ENCODE peak calls at places on chromosomes 2 and 18, in ten cellular contexts. D is A549, U is HepG2, V is suprapubic skin, Z is ovary, O is transverse colon, B is K562, M is stomach, L is sigmoid colon, R is esophagus muscularis mucosa. Y is an unnamed sample.

GRCh38 chr2:158495175-158495574 is 38.4 kb downstream of the PKP4 start:
- DNase-seq in M (no peak), Z (no peak), O (no peak), R (no peak), V (no peak), U (no peak), B (no peak), L (no peak), D (no peak), Y (no peak)

GRCh38 chr2:174334278-174334715 is 457 bp upstream of the SP9 start:
- DNase-seq in R (no peak), B (no peak), Z (no peak), D (peak), O (no peak), M (no peak), U (no peak), V (peak), L (no peak), Y (no peak)

GRCh38 chr2:180130403-180130802 is 123.3 kb upstream of the CWC22 start:
- DNase-seq in U (no peak), B (no peak), D (no peak), Z (no peak), V (no peak), M (no peak), O (no peak), R (no peak), L (no peak), Y (no peak)

GRCh38 chr2:38148501-38148900 is 72.5 kb upstream of the CYP1B1 start:
- DNase-seq in Z (peak), V (no peak), U (peak), R (no peak), B (no peak), O (no peak), D (peak), L (no peak), M (peak), Y (no peak)

GRCh38 chr2:152607793-152608300 is 109.4 kb downstream of the PRPF40A start:
- DNase-seq in O (no peak), B (no peak), D (no peak), Z (no peak), L (no peak), M (no peak), U (no peak), V (no peak), R (no peak), Y (no peak)

GRCh38 chr2:169727065-169727464 is 6.6 kb upstream of the KLHL23 start:
- DNase-seq in L (no peak), B (no peak), R (no peak), Z (no peak), U (no peak), D (no peak), O (no peak), M (no peak), V (no peak), Y (no peak)

GRCh38 chr18:14074187-14074586 is 58.0 kb downstream of the ZNF519 start:
- DNase-seq in M (no peak), V (no peak), B (peak), U (no peak), L (no peak), O (no peak), R (no peak), Z (no peak), D (peak), Y (no peak)

GRCh38 chr2:204670124-204670523 is 124.8 kb downstream of the PARD3B start:
- DNase-seq in U (peak), Z (no peak), D (no peak), B (no peak), O (no peak), L (no peak), R (no peak), M (peak), V (no peak), Y (no peak)

GRCh38 chr2:105432749-105433148 is 33.9 kb upstream of the FHL2 start:
- DNase-seq in Z (peak), L (no peak), V (no peak), D (no peak), R (no peak), M (peak), O (no peak), U (no peak), B (no peak), Y (no peak)

GRCh38 chr2:27093430-27094352 is 7.1 kb downstream of the KHK start:
- DNase-seq in O (no peak), M (no peak), R (no peak), V (no peak), L (no peak), D (no peak), U (peak), Z (no peak), B (no peak), Y (no peak)

GRCh38 chr2:185188656-185189055 is 549.9 kb upstream of the FSIP2 start:
- DNase-seq in R (no peak), U (no peak), Z (no peak), V (no peak), M (no peak), O (no peak), L (no peak), B (no peak), D (no peak), Y (no peak)

GRCh38 chr18:50727721-50728470 is 91.9 kb downstream of the MRO start:
- DNase-seq in Z (no peak), O (no peak), R (no peak), B (no peak), L (no peak), U (no peak), V (no peak), M (no peak), D (no peak), Y (no peak)

GRCh38 chr2:45259144-45259543 is 249.9 kb upstream of the SIX2 start:
- DNase-seq in M (peak), Z (no peak), D (no peak), B (no peak), R (peak), L (no peak), U (peak), V (no peak), O (no peak), Y (peak)

GRCh38 chr18:29309352-29309751 is 1132.4 kb upstream of the CDH2 start:
- DNase-seq in D (no peak), O (no peak), U (no peak), M (no peak), R (no peak), V (no peak), L (no peak), Z (no peak), B (no peak), Y (no peak)

GRCh38 chr2:197972017-197972416 is 167.6 kb downstream of the PLCL1 start:
- DNase-seq in Z (peak), V (no peak), L (peak), M (peak), R (no peak), U (no peak), D (no peak), B (no peak), O (no peak), Y (no peak)

GRCh38 chr2:205280630-205281225 is 401.6 kb upstream of the NRP2 start:
- DNase-seq in B (no peak), Z (no peak), V (no peak), L (no peak), R (no peak), O (no peak), U (no peak), D (no peak), M (no peak), Y (no peak)

GRCh38 chr18:59200787-59201186 is 19.2 kb upstream of the GRP start:
- DNase-seq in B (no peak), O (no peak), U (no peak), D (peak), L (no peak), M (no peak), Z (no peak), V (no peak), R (no peak), Y (no peak)

GRCh38 chr2:43101751-43102150 is 124.7 kb downstream of the ZFP36L2 start:
- DNase-seq in L (peak), O (no peak), B (no peak), D (no peak), U (no peak), Z (no peak), R (no peak), V (no peak), M (no peak), Y (no peak)

GRCh38 chr2:100412866-100413265 is 4.6 kb downstream of the CHST10 start:
- DNase-seq in M (no peak), R (peak), V (no peak), O (no peak), Z (no peak), L (no peak), U (no peak), B (no peak), D (no peak), Y (no peak)

GRCh38 chr2:163133602-163134001 is 295.0 kb upstream of the KCNH7 start:
- DNase-seq in R (no peak), D (no peak), Z (no peak), M (no peak), L (no peak), V (no peak), O (no peak), U (no peak), B (no peak), Y (no peak)

GRCh38 chr2:149421791-149422190 is 91.4 kb downstream of the LYPD6 start:
- DNase-seq in V (no peak), Z (no peak), U (no peak), D (no peak), R (no peak), B (no peak), O (no peak), M (no peak), L (no peak), Y (no peak)

GRCh38 chr2:225171350-225171749 is 129.1 kb upstream of the DOCK10 start:
- DNase-seq in D (peak), L (no peak), O (no peak), M (no peak), Z (no peak), V (no peak), R (no peak), U (no peak), B (no peak), Y (no peak)

GRCh38 chr2:52703004-52703403 is 1064.6 kb upstream of the CHAC2 start:
- DNase-seq in Z (no peak), D (no peak), B (no peak), O (no peak), R (no peak), L (no peak), V (no peak), M (no peak), U (no peak), Y (no peak)

DNA sequence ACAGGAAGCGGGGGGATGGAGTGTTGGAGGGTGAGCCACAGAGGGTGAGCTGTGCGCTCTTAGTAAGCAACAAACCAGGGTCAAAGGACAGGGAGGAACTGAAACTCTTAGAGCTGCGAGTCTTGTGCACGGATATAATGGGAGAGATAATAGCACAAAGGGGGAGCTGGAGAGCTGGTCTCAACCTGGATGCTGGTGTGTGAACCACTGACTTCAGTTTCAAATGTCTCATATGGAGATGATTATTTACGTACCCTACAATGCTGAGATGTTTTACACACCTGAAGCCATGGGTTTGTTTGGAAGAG is 35.9 kb downstream of the PTGR3 start:
- DNase-seq in B (no peak), D (no peak), U (peak), M (no peak), V (no peak), L (no peak), O (no peak), R (peak), Z (no peak), Y (no peak)
- TF ChIP-seq EP300 in B (no peak), D (no peak), U (no peak), M (no peak), V (no peak), L (no peak), O (no peak), R (no peak), Z (no peak), Y (no peak)

GRCh38 chr2:220701115-220701514 is 871.0 kb downstream of the EPHA4 start:
- DNase-seq in O (no peak), L (no peak), V (no peak), Z (no peak), M (no peak), D (no peak), U (no peak), R (no peak), B (no peak), Y (no peak)

GRCh38 chr2:220696280-220696669 is 875.8 kb downstream of the EPHA4 start:
- DNase-seq in L (no peak), Z (no peak), U (no peak), B (no peak), R (no peak), D (no peak), O (no peak), M (no peak), V (no peak), Y (no peak)

DNA sequence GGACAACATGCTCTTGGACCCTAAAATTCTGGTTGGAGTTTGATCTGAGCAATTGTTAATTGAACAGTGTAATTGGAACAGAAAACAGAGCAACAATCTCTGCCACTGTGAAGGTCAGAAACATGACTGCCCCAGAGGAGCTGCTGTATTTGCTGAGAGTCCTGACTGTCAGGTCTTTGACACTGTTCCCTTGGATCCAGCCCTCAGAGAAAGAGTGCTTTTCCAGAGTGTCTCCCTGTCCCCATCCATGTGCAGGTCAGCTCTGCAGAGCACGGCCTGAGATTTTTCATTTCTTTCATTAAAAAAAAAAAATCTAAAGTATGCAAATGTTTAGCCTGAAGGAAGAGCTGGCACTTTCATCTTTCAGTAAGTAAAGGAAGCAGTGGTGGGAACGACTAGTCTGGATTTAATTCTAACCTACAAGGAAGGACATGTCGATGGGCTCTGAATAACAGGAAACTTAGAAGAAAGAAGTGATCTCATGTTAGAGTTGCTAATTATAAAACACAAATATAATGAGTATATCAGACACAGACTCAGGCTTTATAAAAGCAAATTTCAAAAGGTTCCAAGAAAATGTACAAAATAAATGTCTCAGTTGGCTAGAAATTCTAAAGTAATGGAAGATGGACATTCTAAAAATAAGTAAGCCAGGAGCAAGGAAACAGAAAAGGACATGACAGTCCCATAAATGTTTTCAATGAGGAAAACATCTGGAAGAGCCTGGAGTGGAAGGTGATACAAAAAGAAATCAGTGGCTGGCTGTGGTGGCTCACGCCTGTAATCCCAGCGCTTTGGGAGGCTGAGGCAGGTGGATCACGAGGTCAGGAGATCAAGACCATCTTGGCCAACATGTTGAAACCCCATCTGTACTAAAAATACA is 876.5 kb downstream of the EPHA4 start:
- DNase-seq in D (no peak), O (no peak), U (no peak), L (no peak), V (no peak), B (no peak), Z (no peak), M (no peak), R (no peak), Y (no peak)
- TF ChIP-seq EP300 in D (no peak), O (no peak), U (no peak), L (no peak), V (no peak), B (no peak), Z (no peak), M (no peak), R (no peak), Y (no peak)

GRCh38 chr2:80501874-80502624 is 197.5 kb upstream of the LRRTM1 start:
- DNase-seq in B (no peak), M (no peak), V (no peak), R (no peak), Z (no peak), O (no peak), L (no peak), D (no peak), U (no peak), Y (no peak)

GRCh38 chr2:80490964-80491363 is 186.4 kb upstream of the LRRTM1 start:
- DNase-seq in B (no peak), R (no peak), O (no peak), Z (no peak), L (no peak), M (no peak), V (no peak), U (no peak), D (no peak), Y (no peak)

GRCh38 chr2:80499095-80499494 is 194.5 kb upstream of the LRRTM1 start:
- DNase-seq in U (peak), R (no peak), D (peak), V (no peak), L (no peak), B (no peak), Z (no peak), O (peak), M (peak), Y (peak)

GRCh38 chr2:80496770-80497169 is 192.2 kb upstream of the LRRTM1 start:
- DNase-seq in L (no peak), B (no peak), O (no peak), M (no peak), Z (no peak), V (no peak), U (no peak), D (no peak), R (no peak), Y (no peak)
- TF ChIP-seq EP300 in L (no peak), B (no peak), O (no peak), M (no peak), Z (no peak), V (no peak), U (no peak), D (no peak), R (no peak), Y (no peak)

GRCh38 chr2:51222106-51222505 is 190.2 kb upstream of the NRXN1 start:
- DNase-seq in D (no peak), R (no peak), O (no peak), Z (no peak), B (no peak), V (no peak), U (no peak), M (no peak), L (no peak), Y (no peak)
- TF ChIP-seq EP300 in D (no peak), R (no peak), O (no peak), Z (no peak), B (no peak), V (no peak), U (no peak), M (no peak), L (no peak), Y (no peak)

GRCh38 chr2:178394816-178395215 is 56.2 kb downstream of the PRKRA start:
- DNase-seq in D (no peak), L (no peak), U (no peak), M (no peak), O (no peak), V (no peak), Z (no peak), B (no peak), R (no peak), Y (no peak)

GRCh38 chr2:178397002-178397605 is 53.9 kb downstream of the PRKRA start:
- DNase-seq in O (no peak), V (no peak), B (no peak), L (no peak), Z (no peak), U (peak), R (no peak), M (no peak), D (peak), Y (no peak)

GRCh38 chr2:178392215-178392614 is 58.8 kb downstream of the PRKRA start:
- DNase-seq in M (no peak), B (no peak), U (no peak), R (no peak), Z (no peak), D (no peak), O (no peak), L (no peak), V (no peak), Y (no peak)

GRCh38 chr2:178395941-178396585 is 54.9 kb downstream of the PRKRA start:
- DNase-seq in M (no peak), D (no peak), O (no peak), Z (no peak), B (no peak), R (no peak), U (no peak), L (no peak), V (no peak), Y (no peak)

DNA sequence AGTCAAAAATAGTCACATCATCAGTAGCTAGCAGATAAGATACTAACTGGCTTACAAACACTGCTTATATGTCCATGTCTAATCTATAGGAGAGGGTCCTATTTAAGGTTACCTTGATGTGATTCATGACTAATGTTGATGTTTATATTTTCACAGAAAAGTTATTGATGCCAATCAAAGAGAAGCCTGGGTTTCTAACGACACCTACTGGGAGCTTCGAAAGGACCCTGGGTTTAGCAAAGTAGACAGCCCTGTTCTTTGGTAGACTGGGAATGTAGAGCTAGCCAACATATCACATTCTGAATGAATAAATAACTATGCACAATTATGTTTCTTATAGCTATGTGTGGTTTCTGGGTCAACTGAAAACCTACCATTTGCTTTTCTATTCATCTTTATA is 55.7 kb downstream of the PRKRA start:
- DNase-seq in M (no peak), D (no peak), O (no peak), Z (no peak), V (no peak), U (no peak), R (no peak), B (no peak), L (no peak), Y (no peak)
- TF ChIP-seq EP300 in M (no peak), D (no peak), O (no peak), Z (no peak), V (no peak), U (no peak), R (no peak), B (no peak), L (no peak), Y (no peak)

GRCh38 chr2:161223139-161223732 is 63.0 kb downstream of the TANK start:
- DNase-seq in L (no peak), Z (no peak), O (no peak), V (no peak), M (no peak), U (peak), D (peak), R (no peak), B (peak), Y (no peak)

GRCh38 chr2:161219213-161219612 is 59.0 kb downstream of the TANK start:
- DNase-seq in M (no peak), R (no peak), V (no peak), L (no peak), O (no peak), B (no peak), D (no peak), U (no peak), Z (no peak), Y (no peak)

DNA sequence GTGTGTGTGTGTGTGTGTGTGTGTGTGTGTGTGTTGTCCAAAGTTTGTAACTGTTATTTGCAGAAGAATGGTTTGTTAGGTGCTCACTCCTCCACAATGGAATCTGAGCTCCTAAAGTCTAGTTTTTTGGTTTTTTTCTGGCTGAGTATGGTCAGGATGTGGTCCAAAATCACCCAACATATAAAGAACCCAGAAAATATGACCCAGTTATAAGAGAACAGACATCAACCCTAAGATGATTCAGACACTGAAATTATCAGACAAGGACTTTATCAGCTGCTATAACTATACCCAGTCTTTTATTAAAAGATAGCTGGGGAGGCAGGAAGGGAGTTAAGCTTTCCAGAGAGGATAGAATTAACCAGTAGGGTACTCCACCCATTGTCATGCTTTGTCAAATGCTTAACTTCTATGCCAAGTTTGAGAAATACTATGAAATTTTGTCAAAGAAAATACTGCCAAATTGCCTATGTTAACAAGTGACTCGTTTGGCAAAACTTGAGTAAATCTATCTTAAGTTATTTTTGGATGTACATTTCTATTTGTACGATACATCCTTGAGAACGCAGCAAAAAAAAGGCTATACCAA is 57.5 kb downstream of the TANK start:
- DNase-seq in L (no peak), O (no peak), B (no peak), Z (no peak), D (no peak), M (no peak), V (no peak), R (no peak), U (no peak), Y (no peak)
- TF ChIP-seq EP300 in L (no peak), O (no peak), B (no peak), Z (no peak), D (no peak), M (no peak), V (no peak), R (no peak), U (no peak), Y (no peak)

Y was measured in upper lobe of left lung.